ENCODE peak calls at places on chromosomes 1 and 21, in eight cellular contexts. G is fibroblast of lung; D is A549; J is CD8-positive, alpha-beta T cell; F is foreskin fibroblast; S is astrocyte of the spinal cord; L is upper lobe of right lung; O is cardiac muscle cell. I is an unnamed sample.

GRCh38 chr1:150362721-150363425 is 1.1 kb upstream of the RPRD2 start:
- DNase-seq in S (no peak), F (peak), D (no peak), L (peak), O (no peak), J (peak), G (no peak), I (no peak)

GRCh38 chr1:54564312-54565112 is 16.5 kb downstream of the ACOT11 start:
- DNase-seq in G (no peak), L (peak), D (no peak), J (no peak), F (no peak), S (no peak), O (no peak), I (no peak)

GRCh38 chr1:19400189-19400588 is 85.2 kb downstream of the CAPZB start:
- DNase-seq in S (peak), O (peak), G (no peak), J (no peak), L (no peak), D (no peak), F (no peak), I (no peak)

GRCh38 chr1:240030236-240030635 is 61.4 kb upstream of the FMN2 start:
- DNase-seq in D (no peak), L (no peak), F (peak), J (no peak), O (no peak), S (peak), G (no peak), I (no peak)

GRCh38 chr21:26624983-26625519 is 52.0 kb upstream of the CYYR1 start:
- DNase-seq in J (no peak), S (no peak), O (no peak), D (no peak), L (no peak), F (no peak), G (no peak), I (no peak)

GRCh38 chr1:203133969-203134725 is 6.6 kb downstream of the ADORA1 start:
- DNase-seq in O (no peak), L (peak), J (no peak), G (no peak), F (no peak), S (no peak), D (no peak), I (no peak)

GRCh38 chr1:111798580-111798979 is 42.9 kb downstream of the DDX20 start:
- DNase-seq in D (no peak), L (no peak), J (no peak), F (no peak), O (no peak), G (no peak), S (no peak), I (no peak)

GRCh38 chr1:55321947-55322346 is 106.8 kb upstream of the USP24 start:
- DNase-seq in D (peak), L (no peak), G (peak), S (peak), J (no peak), O (no peak), F (peak), I (peak)

GRCh38 chr1:204130989-204131892 is 20.6 kb downstream of the ETNK2 start:
- DNase-seq in F (peak), L (no peak), S (peak), O (no peak), J (no peak), D (peak), G (peak), I (peak)

GRCh38 chr1:15758537-15758936 is at the start of gene FBLIM1:
- DNase-seq in S (no peak), O (peak), D (no peak), F (no peak), G (no peak), L (no peak), J (no peak), I (no peak)

GRCh38 chr1:226640288-226640687 is 91.7 kb downstream of the STUM start:
- DNase-seq in L (no peak), S (no peak), D (no peak), O (no peak), J (no peak), F (no peak), G (no peak), I (no peak)

GRCh38 chr1:46130144-46130543 is 2.3 kb downstream of the PIK3R3 start:
- DNase-seq in F (no peak), O (no peak), S (peak), D (no peak), J (no peak), G (peak), L (no peak), I (peak)

GRCh38 chr1:162357681-162358266 is 18.9 kb downstream of the SPATA46 start:
- DNase-seq in F (peak), G (peak), O (peak), D (peak), L (no peak), S (peak), J (no peak), I (peak)

GRCh38 chr1:205669341-205670142 is 10.8 kb downstream of the SLC45A3 start:
- DNase-seq in O (no peak), G (no peak), S (no peak), F (no peak), J (no peak), L (no peak), D (no peak), I (peak)

DNA sequence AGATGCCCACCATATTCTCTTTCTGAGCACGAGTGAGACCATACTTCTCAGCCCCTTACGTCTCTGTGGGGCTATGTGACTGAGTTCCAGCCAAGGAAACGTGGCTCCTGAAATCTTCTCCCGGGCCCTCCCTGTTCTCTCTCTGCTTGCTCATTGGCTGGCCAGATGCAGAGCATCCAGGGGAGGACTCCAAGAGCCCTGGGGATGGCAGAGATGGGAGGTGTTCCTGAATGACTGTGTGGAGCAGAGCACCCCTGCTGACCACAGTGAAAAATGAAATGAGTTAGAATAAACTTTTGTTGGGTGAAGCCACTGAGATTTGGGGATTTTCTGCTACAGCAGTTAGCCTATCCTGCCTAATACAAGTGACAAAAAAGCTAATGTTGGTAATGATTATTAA is 23.8 kb downstream of the KIAA0040 start:
- DNase-seq in G (no peak), O (no peak), D (no peak), F (no peak), S (no peak), L (no peak), J (no peak), I (no peak)
- TF ChIP-seq CTCF in G (no peak), O (no peak), D (no peak), F (no peak), S (no peak), L (no peak), J (no peak), I (peak)

DNA sequence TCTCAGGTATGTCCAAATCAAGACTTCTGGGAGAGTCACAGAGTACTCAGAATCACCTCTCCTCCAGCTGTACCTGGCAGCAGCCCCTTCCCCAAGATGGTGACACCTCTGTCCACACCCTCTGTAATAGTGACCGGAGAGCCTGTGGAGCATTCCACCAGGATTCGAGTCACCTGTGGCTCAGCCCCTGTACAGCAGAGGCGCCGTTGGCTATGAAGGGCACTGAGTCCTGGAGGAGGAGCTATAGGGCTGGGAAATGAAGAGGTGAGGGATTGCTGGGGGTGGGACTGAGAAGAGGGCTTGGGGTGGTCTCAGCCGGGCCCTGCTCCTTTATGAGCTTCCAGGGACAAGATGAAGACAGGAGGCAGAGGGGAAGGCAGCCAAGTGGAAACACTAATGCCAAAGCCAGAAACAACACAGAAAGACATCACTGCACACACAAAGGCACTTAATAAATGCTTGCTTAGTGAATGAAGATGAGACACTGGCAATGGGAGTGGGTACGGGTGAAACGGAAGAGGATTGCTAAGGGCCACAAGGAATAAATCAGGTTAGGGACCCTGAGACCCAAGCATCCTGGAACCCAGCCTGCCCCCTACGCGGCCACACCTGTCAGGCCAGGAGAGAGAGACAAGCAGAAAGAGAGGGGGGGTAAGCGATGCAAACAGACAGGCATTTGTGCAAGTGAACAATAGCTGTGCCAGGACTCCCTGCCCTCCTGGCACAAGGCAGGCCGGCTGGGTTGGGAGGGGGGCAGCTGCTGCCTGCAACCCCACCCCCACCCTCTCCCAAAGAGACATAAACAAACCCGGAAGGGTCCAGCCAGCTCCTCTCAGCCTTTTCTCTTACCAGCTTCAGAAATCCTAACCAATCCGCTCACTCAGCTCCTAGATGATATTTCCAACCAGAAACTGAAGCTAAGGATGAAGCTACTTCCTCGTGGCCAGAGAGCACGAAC is 3.9 kb downstream of the ARHGEF2 start:
- DNase-seq in J (no peak), L (no peak), O (no peak), G (peak), S (no peak), D (no peak), F (no peak), I (no peak)
- H3K4me3 ChIP-seq in J (peak), L (peak), O (peak), G (peak), S (peak), D (no peak), F (peak), I (no peak)

DNA sequence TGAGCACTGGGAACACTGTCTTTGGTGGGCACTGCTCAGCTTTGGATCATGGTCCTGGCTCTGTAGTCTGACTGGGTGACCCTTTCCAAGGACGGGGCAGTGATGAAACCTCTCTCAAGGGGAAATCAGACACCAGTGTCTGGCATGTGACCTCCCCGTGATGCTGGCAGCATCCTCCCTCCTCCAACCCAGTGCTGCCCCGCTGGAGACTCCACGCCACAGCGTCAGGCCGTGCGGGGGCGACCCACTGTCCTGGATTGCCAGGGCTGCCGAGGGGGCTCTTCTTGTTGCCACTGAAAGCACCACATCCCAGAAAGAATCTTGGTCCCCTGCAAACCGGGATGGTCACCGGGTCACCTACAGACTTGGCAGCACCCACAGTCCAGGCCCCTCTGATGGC is 146.4 kb upstream of the ARHGEF16 start:
- DNase-seq in F (no peak), G (no peak), L (no peak), O (no peak), J (no peak), D (no peak), S (no peak), I (no peak)
- TF ChIP-seq CTCF in F (no peak), G (no peak), L (no peak), O (no peak), J (no peak), D (no peak), S (no peak), I (no peak)

GRCh38 chr1:18192974-18193373 is 85.4 kb downstream of the IGSF21 start:
- DNase-seq in D (no peak), O (no peak), J (no peak), L (no peak), S (no peak), F (no peak), G (no peak), I (no peak)

GRCh38 chr1:18192182-18192581 is 84.6 kb downstream of the IGSF21 start:
- DNase-seq in L (no peak), J (no peak), G (no peak), O (no peak), S (no peak), D (no peak), F (no peak), I (no peak)

GRCh38 chr1:18191868-18192155 is 84.2 kb downstream of the IGSF21 start:
- DNase-seq in S (no peak), L (no peak), D (no peak), O (no peak), G (no peak), J (no peak), F (no peak), I (no peak)

GRCh38 chr1:18190598-18190997 is 83.0 kb downstream of the IGSF21 start:
- DNase-seq in G (no peak), F (no peak), O (no peak), L (no peak), J (no peak), D (no peak), S (no peak), I (no peak)

GRCh38 chr1:18191037-18191867 is 83.7 kb downstream of the IGSF21 start:
- DNase-seq in S (no peak), J (no peak), D (no peak), F (no peak), O (no peak), L (no peak), G (no peak), I (no peak)
- H3K4me3 ChIP-seq in S (no peak), J (no peak), D (no peak), F (no peak), O (no peak), L (no peak), G (no peak), I (no peak)

DNA sequence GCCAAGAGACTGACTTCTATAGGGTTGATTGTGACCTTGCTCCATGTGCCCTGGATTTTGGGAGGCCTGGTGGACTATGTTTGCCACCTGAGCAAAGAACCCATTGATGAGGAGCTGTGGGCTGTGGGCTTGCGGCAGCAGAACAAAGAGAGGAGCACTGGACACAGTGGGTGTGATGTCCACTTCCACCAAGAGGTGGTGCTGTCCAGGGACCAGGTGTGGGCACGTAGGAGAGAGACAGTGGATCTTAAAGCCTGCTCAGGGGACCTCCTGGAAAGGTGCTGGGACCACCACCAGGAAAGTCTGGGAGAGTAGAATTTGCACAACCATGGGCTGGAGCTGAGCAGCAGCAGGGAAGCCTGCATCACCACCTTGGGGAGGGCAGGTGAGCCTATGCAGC is 106.7 kb upstream of the ETS2 start:
- DNase-seq in S (no peak), L (no peak), J (no peak), G (no peak), O (no peak), F (no peak), D (peak), I (peak)
- TF ChIP-seq CTCF in S (peak), L (no peak), J (no peak), G (peak), O (peak), F (peak), D (no peak), I (peak)

GRCh38 chr21:29581393-29581792 is 282.7 kb downstream of the BACH1 start:
- DNase-seq in D (no peak), L (no peak), J (no peak), F (no peak), G (no peak), O (no peak), S (no peak), I (no peak)
- H3K4me3 ChIP-seq in D (no peak), L (no peak), J (no peak), F (no peak), G (no peak), O (no peak), S (no peak), I (no peak)

DNA sequence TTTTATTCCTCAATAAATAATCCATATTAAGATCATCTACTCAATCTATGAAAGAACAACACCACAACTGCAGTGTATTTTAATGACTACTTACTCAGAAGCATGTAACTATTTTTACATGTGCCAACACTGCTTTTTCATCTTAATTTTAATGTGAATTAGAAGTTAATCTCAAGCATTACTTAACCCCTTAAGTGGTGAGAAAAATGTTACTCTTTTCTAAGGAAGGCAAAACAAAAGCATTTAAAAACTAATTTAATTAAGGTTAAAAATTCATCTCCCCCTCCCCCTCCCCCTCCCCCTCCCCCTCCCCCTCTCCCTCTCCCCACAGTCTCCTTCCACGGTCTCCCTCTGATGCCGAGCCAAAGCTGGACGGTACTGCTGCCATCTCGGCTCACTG is 27.4 kb upstream of the HP1BP3 start:
- DNase-seq in D (no peak), F (no peak), J (no peak), L (no peak), O (no peak), S (no peak), G (no peak), I (no peak)
- TF ChIP-seq CTCF in D (no peak), F (no peak), J (no peak), L (no peak), O (no peak), S (no peak), G (no peak), I (no peak)

I was measured in endothelial cell of umbilical vein.